ENCODE peak calls at places on chromosomes 4 and X, in nine cellular contexts. Y is upper lobe of right lung; K is NCI-H2171; P is activated T-cell treated with anti-CD3 and anti-CD28 coated beads, Interleukin-2, amount 50 U/mL, for 1 hour; E is hippocampal formation; H is Karpas-422; Z is stimulated activated CD4-positive, alpha-beta T cell treated with anti-CD3 and anti-CD28 coated beads, Interleukin-2, amount 100 ng/mL, for 24 hours; G is amniotic epithelial cell; D is NCI-H1694. M is an unnamed sample.

GRCh38 chrX:119134466-119134865 is 6.9 kb upstream of the KIAA1210 start:
- DNase-seq in H (no peak), D (no peak), Y (no peak), Z (no peak), P (no peak), G (no peak), K (no peak), E (no peak), M (no peak)

GRCh38 chrX:119512145-119512800 is 44.0 kb downstream of the SLC25A5 start:
- DNase-seq in D (no peak), H (peak; percentile 78), Y (peak; percentile 71), K (peak; percentile 9), G (peak; percentile 64), E (no peak), P (no peak), Z (peak; percentile 5), M (peak; percentile 6)

GRCh38 chrX:12950851-12951589 is 23.9 kb upstream of the TMSB4X start:
- DNase-seq in E (no peak), P (peak; percentile 70), Y (peak; percentile 69), D (no peak), G (peak; percentile 55), K (no peak), Z (peak; percentile 70), H (peak; percentile 93), M (peak; percentile 67)

GRCh38 chr4:27087306-27088045 is 226.8 kb downstream of the STIM2 start:
- DNase-seq in E (no peak), D (no peak), Z (no peak), K (no peak), P (no peak), G (no peak), H (peak; percentile 28), Y (no peak), M (no peak)

GRCh38 chr4:157700898-157701694 is 471.7 kb downstream of the GASK1B start:
- DNase-seq in P (no peak), E (no peak), Z (no peak), Y (no peak), D (no peak), G (no peak), K (no peak), H (no peak), M (no peak)

GRCh38 chr4:146146918-146147317 is 28.6 kb upstream of the LSM6 start:
- DNase-seq in D (no peak), E (no peak), P (no peak), K (no peak), H (no peak), Y (no peak), G (no peak), Z (no peak), M (no peak)

GRCh38 chr4:123284166-123284565 is 112.4 kb upstream of the SPRY1 start:
- DNase-seq in D (no peak), K (no peak), Y (no peak), P (no peak), H (no peak), Z (no peak), G (no peak), E (no peak), M (no peak)

GRCh38 chr4:19748470-19748869 is 503.2 kb upstream of the SLIT2 start:
- DNase-seq in P (no peak), G (peak; percentile 96), Y (no peak), H (no peak), D (no peak), E (no peak), Z (no peak), K (no peak), M (no peak)

GRCh38 chr4:109588176-109588575 is 28.1 kb downstream of the MCUB start:
- DNase-seq in E (no peak), Z (peak; percentile 54), D (no peak), G (no peak), K (no peak), H (peak; percentile 84), P (peak; percentile 44), Y (no peak), M (no peak)

GRCh38 chr4:130336585-130337217 is 1240.7 kb downstream of the C4orf33 start:
- DNase-seq in Y (no peak), H (peak; percentile 62), E (no peak), G (peak; percentile 55), K (no peak), D (peak; percentile 41), P (no peak), Z (no peak), M (no peak)

GRCh38 chr4:89531932-89532640 is 224.5 kb upstream of the GPRIN3 start:
- DNase-seq in Z (no peak), Y (no peak), K (no peak), P (no peak), D (no peak), H (no peak), G (no peak), E (no peak), M (no peak)

GRCh38 chrX:78886550-78886949 is 58.6 kb upstream of the P2RY10 start:
- DNase-seq in K (no peak), D (no peak), H (peak; percentile 43), Z (no peak), E (no peak), Y (no peak), G (no peak), P (no peak), M (no peak)

GRCh38 chr4:1075809-1076524 is 37.4 kb downstream of the RNF212 start:
- DNase-seq in Y (peak; percentile 52), P (no peak), Z (no peak), H (no peak), D (no peak), K (no peak), G (no peak), E (no peak), M (no peak)

GRCh38 chrX:154775611-154776349 is 13.1 kb downstream of the DKC1 start:
- DNase-seq in Y (no peak), H (no peak), G (peak; percentile 68), K (no peak), Z (peak; percentile 35), D (no peak), E (no peak), P (no peak), M (no peak)

GRCh38 chr4:64538219-64538618 is 129.0 kb upstream of the TECRL start:
- DNase-seq in Z (no peak), P (no peak), Y (no peak), K (no peak), D (no peak), E (no peak), G (no peak), H (no peak), M (no peak)